ENCODE peak calls at places on chromosomes 3 and 15, in six cellular contexts. P, V, D, Y, K and N are unnamed samples.

GRCh38 chr3:197482001-197482400 is 73.8 kb downstream of the BDH1 start:
- DNase-seq in D (no peak), P (no peak), Y (no peak), V (no peak), K (no peak), N (no peak)

GRCh38 chr3:161600185-161600584 is 103.6 kb downstream of the OTOL1 start:
- DNase-seq in P (no peak), Y (no peak), V (no peak), D (no peak), K (no peak), N (no peak)

GRCh38 chr15:42073418-42073817 is 20.9 kb downstream of the PLA2G4D start:
- DNase-seq in D (no peak), Y (no peak), P (no peak), K (no peak), V (no peak), N (no peak)

GRCh38 chr15:38721549-38721948 is 156.9 kb upstream of the RASGRP1 start:
- DNase-seq in Y (no peak), K (no peak), D (no peak), V (no peak), P (no peak), N (no peak)

GRCh38 chr15:58704155-58704825 is 45.2 kb downstream of the ADAM10 start:
- DNase-seq in Y (no peak), P (no peak), V (no peak), D (no peak), K (no peak), N (no peak)

GRCh38 chr3:158420654-158421396 is 150.2 kb upstream of the MLF1 start:
- DNase-seq in Y (no peak), D (no peak), K (no peak), V (no peak), P (no peak), N (no peak)

GRCh38 chr3:111103807-111104206 is 32.2 kb downstream of the NECTIN3 start:
- DNase-seq in K (no peak), D (no peak), V (no peak), P (no peak), Y (no peak), N (no peak)

GRCh38 chr3:126431103-126431534 is 36.4 kb downstream of the CFAP100 start:
- DNase-seq in V (no peak), Y (no peak), P (no peak), K (no peak), D (no peak), N (no peak)

GRCh38 chr3:46466273-46466672 is 1.6 kb upstream of the LTF start:
- DNase-seq in V (no peak), P (no peak), Y (peak; percentile 38), D (no peak), K (no peak), N (no peak)

GRCh38 chr3:47715928-47716327 is 65.8 kb downstream of the SMARCC1 start:
- DNase-seq in P (peak; percentile 38), D (no peak), Y (no peak), V (no peak), K (no peak), N (no peak)

GRCh38 chr3:123993818-123994217 is 1.9 kb upstream of the ROPN1 start:
- DNase-seq in V (no peak), Y (no peak), K (no peak), D (no peak), P (no peak), N (no peak)

GRCh38 chr3:22960326-22960984 is 242.7 kb upstream of the UBE2E2 start:
- DNase-seq in Y (no peak), V (no peak), P (peak; percentile 15), K (no peak), D (no peak), N (peak; percentile 16)

GRCh38 chr3:49173116-49173791 is 1.9 kb downstream of the KLHDC8B start:
- DNase-seq in D (peak; percentile 79), P (no peak), Y (peak; percentile 67), K (peak; percentile 53), V (no peak), N (peak; percentile 70)

DNA sequence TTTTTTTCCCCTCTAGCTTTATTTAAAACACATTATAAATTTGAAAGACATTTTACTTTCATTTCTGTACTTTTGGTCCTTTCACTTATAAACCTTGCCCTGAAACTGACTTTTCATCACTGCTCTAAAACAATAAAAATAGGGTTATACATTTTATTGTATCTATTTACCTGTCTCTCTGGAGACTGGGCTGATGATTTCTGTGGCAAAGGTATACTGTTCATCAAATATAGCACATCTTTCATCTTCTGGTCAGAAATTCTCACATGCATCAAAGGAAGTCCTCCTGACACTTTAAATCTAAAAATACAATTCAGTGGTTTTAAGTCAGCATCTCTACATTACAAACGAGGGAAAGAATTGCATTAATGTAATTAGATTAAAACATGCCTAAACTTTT is 86.1 kb downstream of the VPS13C start:
- DNase-seq in P (no peak), V (no peak), D (no peak), K (no peak), Y (no peak), N (no peak)
- H3K36me3 ChIP-seq in P (peaks cover 21% of the 10 kb centered on the region), V (no peaks in the 10 kb centered on the region), D (peaks cover 26% of the 10 kb centered on the region), K (peaks cover 47% of the 10 kb centered on the region), Y (no peaks in the 10 kb centered on the region), N (peaks cover 20% of the 10 kb centered on the region)

GRCh38 chr3:118808743-118809142 is 225.9 kb downstream of the IGSF11 start:
- DNase-seq in P (no peak), K (no peak), D (no peak), Y (no peak), V (no peak), N (no peak)
- TF ChIP-seq CTCF in P (no peak), K (no peak), D (no peak), Y (no peak), V (no peak), N (no peak)

GRCh38 chr3:69342074-69342473 is 43.8 kb downstream of the FRMD4B start:
- DNase-seq in P (no peak), V (no peak), Y (no peak), D (no peak), K (no peak), N (no peak)

GRCh38 chr3:69339766-69340165 is 46.1 kb downstream of the FRMD4B start:
- DNase-seq in D (peak; percentile 77), V (no peak), Y (no peak), P (no peak), K (no peak), N (no peak)

GRCh38 chr3:69343875-69344274 is 42.0 kb downstream of the FRMD4B start:
- DNase-seq in P (no peak), V (no peak), Y (no peak), K (no peak), D (no peak), N (no peak)

GRCh38 chr3:69338891-69339290 is 47.0 kb downstream of the FRMD4B start:
- DNase-seq in K (no peak), V (no peak), Y (no peak), D (no peak), P (no peak), N (no peak)
- H3K36me3 ChIP-seq in K (no peaks in the 10 kb centered on the region), V (no peaks in the 10 kb centered on the region), Y (no peaks in the 10 kb centered on the region), D (no peaks in the 10 kb centered on the region), P (no peaks in the 10 kb centered on the region), N (no peaks in the 10 kb centered on the region)

GRCh38 chr15:98144388-98144787 is 183.9 kb downstream of the ARRDC4 start:
- DNase-seq in Y (no peak), V (no peak), K (no peak), P (no peak), D (no peak), N (no peak)

GRCh38 chr15:98139337-98139736 is 178.8 kb downstream of the ARRDC4 start:
- DNase-seq in V (no peak), K (no peak), P (no peak), Y (no peak), D (no peak), N (no peak)

GRCh38 chr15:98143116-98143515 is 182.6 kb downstream of the ARRDC4 start:
- DNase-seq in D (no peak), P (no peak), V (no peak), Y (no peak), K (no peak), N (no peak)

GRCh38 chr15:98146031-98146430 is 185.5 kb downstream of the ARRDC4 start:
- DNase-seq in V (no peak), Y (no peak), D (no peak), P (no peak), K (no peak), N (no peak)

DNA sequence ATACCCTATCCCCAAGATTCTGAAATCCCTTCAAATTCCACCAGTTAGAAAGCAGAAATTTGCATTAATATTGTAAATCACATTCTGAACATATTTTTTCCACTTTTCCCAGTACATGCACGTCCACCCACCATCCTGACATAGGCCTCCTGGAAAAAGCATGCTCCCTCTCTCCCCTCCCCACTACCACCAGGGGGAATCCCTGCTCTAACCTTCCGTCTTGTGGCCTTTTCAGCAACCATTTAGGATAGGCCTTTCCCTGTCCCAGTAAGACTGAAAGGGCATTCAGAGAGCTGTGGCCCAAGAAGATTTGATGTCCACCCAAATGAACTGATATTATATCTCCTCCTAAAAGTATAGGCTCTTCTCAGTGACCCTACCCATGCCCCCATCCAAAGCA is 182.1 kb downstream of the ARRDC4 start:
- DNase-seq in Y (no peak), D (no peak), V (no peak), P (no peak), K (no peak), N (no peak)
- TF ChIP-seq CTCF in Y (no peak), D (peak; percentile 17), V (no peak), P (peak; percentile 27), K (no peak), N (no peak)

GRCh38 chr3:183812746-183813445 is 12.5 kb downstream of the MAP6D1 start:
- DNase-seq in V (no peak), Y (no peak), P (no peak), D (no peak), K (no peak), N (no peak)
- H3K36me3 ChIP-seq in V (peaks cover 11% of the 10 kb centered on the region), Y (no peaks in the 10 kb centered on the region), P (peaks cover 8% of the 10 kb centered on the region), D (peaks cover 57% of the 10 kb centered on the region), K (peaks cover 34% of the 10 kb centered on the region), N (peaks cover 58% of the 10 kb centered on the region)

GRCh38 chr3:53116956-53117355 is 13.3 kb downstream of the RFT1 start:
- DNase-seq in V (no peak), D (no peak), P (no peak), K (no peak), Y (no peak), N (no peak)

GRCh38 chr3:53113293-53114010 is 16.8 kb downstream of the RFT1 start:
- DNase-seq in K (no peak), P (no peak), D (no peak), V (peak; percentile 69), Y (peak; percentile 68), N (no peak)

GRCh38 chr3:53114011-53114400 is 16.2 kb downstream of the RFT1 start:
- DNase-seq in V (peak; percentile 83), Y (peak; percentile 79), D (peak; percentile 72), K (peak; percentile 75), P (peak; percentile 54), N (peak; percentile 85)

GRCh38 chr3:53109822-53110771 is 20.1 kb downstream of the RFT1 start:
- DNase-seq in K (peak; percentile 40), Y (no peak), P (no peak), D (peak; percentile 29), V (peak; percentile 75), N (peak; percentile 77)

GRCh38 chr3:53114412-53115074 is 15.7 kb downstream of the RFT1 start:
- DNase-seq in V (no peak), K (peak; percentile 31), D (no peak), Y (no peak), P (no peak), N (no peak)
- TF ChIP-seq CTCF in V (no peak), K (no peak), D (no peak), Y (no peak), P (no peak), N (no peak)

DNA sequence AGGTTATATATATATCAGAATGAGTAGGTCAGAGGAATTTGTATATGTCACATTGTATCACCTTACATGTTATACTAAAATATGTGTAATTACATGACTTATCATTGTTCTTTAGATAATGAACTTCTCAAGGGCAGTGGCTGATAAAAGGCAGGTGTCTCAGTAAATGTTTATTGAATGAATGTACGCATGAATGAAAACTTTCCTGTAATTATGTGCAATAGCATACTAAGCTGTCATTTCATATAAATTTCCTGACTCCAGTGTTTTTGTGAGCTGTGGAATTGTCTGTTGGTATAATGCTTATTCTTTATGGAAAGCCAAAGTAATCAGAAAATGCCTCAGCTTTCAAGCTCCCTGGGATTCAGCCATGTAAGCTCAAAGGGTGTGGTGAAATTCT is 4.2 kb downstream of the TBC1D23 start:
- DNase-seq in D (no peak), P (no peak), V (no peak), Y (no peak), K (no peak), N (no peak)
- H3K36me3 ChIP-seq in D (no peaks in the 10 kb centered on the region), P (no peaks in the 10 kb centered on the region), V (no peaks in the 10 kb centered on the region), Y (no peaks in the 10 kb centered on the region), K (peaks cover 5% of the 10 kb centered on the region), N (no peaks in the 10 kb centered on the region)